ENCODE peak calls at places on chromosome 10, in eight cellular contexts. G is lower leg skin, E is vagina, S is AG04450, W is HFF-Myc, A is endodermal cell, P is fibroblast of lung, I is colonic mucosa. F is an unnamed sample.

GRCh38 chr10:96470108-96470743 is 43.5 kb downstream of the TLL2 start:
- DNase-seq in G (no peak), E (no peak), S (no peak), W (no peak), A (peak), P (peak), I (no peak), F (peak)

GRCh38 chr10:93911865-93912264 is 18.1 kb downstream of the SLC35G1 start:
- DNase-seq in G (no peak), E (no peak), S (no peak), W (no peak), A (no peak), P (no peak), I (no peak), F (no peak)

GRCh38 chr10:103716206-103717160 is 138.9 kb downstream of the SH3PXD2A start:
- DNase-seq in G (no peak), E (no peak), S (no peak), W (no peak), A (no peak), P (no peak), I (peak), F (no peak)

GRCh38 chr10:72557362-72557761 is 68.5 kb downstream of the MICU1 start:
- DNase-seq in G (no peak), E (no peak), S (peak), W (no peak), A (no peak), P (peak), I (no peak), F (peak)

GRCh38 chr10:46545861-46546590 is 10.4 kb downstream of the GPRIN2 start:
- DNase-seq in G (peak), E (no peak), S (no peak), W (no peak), A (peak), P (no peak), I (peak), F (no peak)

GRCh38 chr10:21498416-21498815 is 27.1 kb downstream of the SKIDA1 start:
- DNase-seq in G (no peak), E (no peak), S (no peak), W (no peak), A (no peak), P (no peak), I (no peak), F (no peak)

GRCh38 chr10:86848747-86849146 is 92.3 kb downstream of the BMPR1A start:
- DNase-seq in G (no peak), E (no peak), S (no peak), W (no peak), A (no peak), P (no peak), I (no peak), F (no peak)

GRCh38 chr10:119652361-119652760 is 1.2 kb downstream of the BAG3 start:
- DNase-seq in G (no peak), E (no peak), S (peak), W (peak), A (no peak), P (peak), I (peak), F (peak)

GRCh38 chr10:80204801-80205477 is 398 bp downstream of the ANXA11 start:
- DNase-seq in G (no peak), E (no peak), S (no peak), W (no peak), A (peak), P (no peak), I (peak), F (no peak)

GRCh38 chr10:21265622-21266021 is 259.9 kb downstream of the SKIDA1 start:
- DNase-seq in G (no peak), E (no peak), S (no peak), W (no peak), A (no peak), P (peak), I (no peak), F (no peak)

GRCh38 chr10:63633677-63634487 is 112.7 kb downstream of the REEP3 start:
- DNase-seq in G (no peak), E (no peak), S (no peak), W (peak), A (peak), P (peak), I (no peak), F (no peak)

GRCh38 chr10:132752378-132752777 is 33.6 kb downstream of the NKX6-2 start:
- DNase-seq in G (no peak), E (no peak), S (no peak), W (no peak), A (no peak), P (no peak), I (no peak), F (no peak)

GRCh38 chr10:71064413-71065118 is 147.8 kb upstream of the UNC5B start:
- DNase-seq in G (no peak), E (no peak), S (no peak), W (no peak), A (no peak), P (no peak), I (no peak), F (no peak)

GRCh38 chr10:94052901-94053638 is 59.3 kb downstream of the PLCE1 start:
- DNase-seq in G (no peak), E (no peak), S (no peak), W (no peak), A (no peak), P (no peak), I (no peak), F (peak)

DNA sequence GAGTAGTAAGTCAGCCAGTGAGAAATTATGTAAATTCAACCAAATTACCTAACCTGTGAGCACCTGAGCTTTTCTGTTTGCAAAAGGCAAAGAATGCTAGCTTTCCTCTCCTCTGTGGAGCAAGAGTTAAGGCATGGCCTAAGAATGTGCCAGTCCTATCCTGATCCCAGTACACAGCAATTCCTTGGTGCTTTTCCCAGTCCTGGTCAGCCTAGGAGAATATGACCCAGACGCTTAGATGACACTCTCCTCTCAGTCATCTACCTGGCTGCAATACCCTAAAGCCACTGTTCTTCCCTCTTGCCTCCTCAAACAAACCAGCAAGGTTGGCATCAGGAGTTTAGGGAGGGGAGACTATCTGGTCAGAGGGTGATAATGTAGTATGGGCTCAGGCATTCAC is 4.1 kb downstream of the PDLIM1 start:
- DNase-seq in G (no peak), E (no peak), S (no peak), W (no peak), A (no peak), P (no peak), I (no peak), F (no peak)
- H3K4me3 ChIP-seq in G (no peak), E (no peak), S (no peak), W (no peak), A (peak), P (no peak), I (no peak), F (no peak)

GRCh38 chr10:33290286-33291052 is 44.0 kb downstream of the NRP1 start:
- DNase-seq in G (no peak), E (no peak), S (no peak), W (no peak), A (no peak), P (no peak), I (no peak), F (no peak)
- TF ChIP-seq CTCF in G (no peak), E (no peak), S (no peak), W (peak), A (peak), P (no peak), I (no peak), F (peak)

GRCh38 chr10:113856563-113856962 is 2.1 kb downstream of the NHLRC2 start:
- DNase-seq in G (no peak), E (no peak), S (no peak), W (no peak), A (no peak), P (no peak), I (no peak), F (no peak)
- H3K4me3 ChIP-seq in G (no peak), E (peak), S (peak), W (peak), A (peak), P (peak), I (peak), F (no peak)

GRCh38 chr10:36489928-36490279 is 635.5 kb upstream of the ANKRD30A start:
- DNase-seq in G (no peak), E (no peak), S (peak), W (no peak), A (no peak), P (peak), I (no peak), F (peak)

GRCh38 chr10:36492590-36493510 is 632.5 kb upstream of the ANKRD30A start:
- DNase-seq in G (no peak), E (no peak), S (no peak), W (no peak), A (no peak), P (peak), I (no peak), F (peak)

GRCh38 chr10:36489181-36489927 is 636.0 kb upstream of the ANKRD30A start:
- DNase-seq in G (no peak), E (no peak), S (no peak), W (no peak), A (no peak), P (no peak), I (no peak), F (no peak)

GRCh38 chr10:36493511-36493880 is 631.9 kb upstream of the ANKRD30A start:
- DNase-seq in G (no peak), E (no peak), S (no peak), W (no peak), A (no peak), P (peak), I (no peak), F (no peak)

GRCh38 chr10:36488579-36488978 is 636.8 kb upstream of the ANKRD30A start:
- DNase-seq in G (no peak), E (no peak), S (no peak), W (no peak), A (no peak), P (no peak), I (no peak), F (no peak)
- TF ChIP-seq CTCF in G (no peak), E (no peak), S (no peak), W (no peak), A (no peak), P (no peak), I (no peak), F (no peak)

DNA sequence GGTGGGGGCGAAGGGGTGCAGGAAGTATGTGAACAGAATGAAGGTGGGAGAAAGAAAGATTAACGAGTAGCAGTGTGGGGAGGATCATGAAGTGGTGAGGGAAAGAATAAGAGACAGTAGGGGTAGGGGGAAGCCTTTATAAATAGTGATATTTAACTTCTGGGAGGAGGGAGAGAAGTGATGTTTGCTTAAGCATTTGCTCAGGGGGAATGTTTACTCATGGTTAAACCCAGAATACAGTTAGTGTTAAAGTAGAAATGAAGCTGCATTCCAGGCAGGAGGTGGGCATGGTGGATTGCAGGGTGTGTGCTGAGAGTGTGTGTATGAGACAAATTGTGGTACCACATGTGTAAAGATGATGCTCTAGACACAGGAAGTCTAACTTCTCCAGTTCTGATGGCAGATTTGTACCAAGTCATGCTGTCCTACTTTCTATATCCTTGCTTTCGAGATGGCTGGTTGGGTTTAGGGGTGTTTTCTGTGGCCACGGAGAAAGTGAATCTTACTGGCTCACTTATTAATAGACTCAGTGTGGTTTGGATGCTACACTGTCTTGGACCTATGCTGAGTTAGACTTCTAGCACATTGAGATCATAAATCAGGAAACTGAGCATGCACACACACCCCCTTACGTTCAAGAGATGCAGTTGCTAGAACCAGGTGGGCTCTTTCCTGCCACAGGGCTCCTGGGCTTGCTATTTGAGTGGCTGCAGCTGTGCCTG is 10.6 kb upstream of the DNMBP start:
- DNase-seq in G (peak), E (no peak), S (no peak), W (no peak), A (no peak), P (no peak), I (no peak), F (no peak)
- H3K4me3 ChIP-seq in G (no peak), E (no peak), S (no peak), W (no peak), A (no peak), P (no peak), I (no peak), F (no peak)

GRCh38 chr10:101018600-101019439 is 12.1 kb downstream of the PDZD7 start:
- DNase-seq in G (peak), E (no peak), S (no peak), W (no peak), A (peak), P (peak), I (peak), F (no peak)
- TF ChIP-seq CTCF in G (no peak), E (peak), S (peak), W (peak), A (peak), P (peak), I (peak), F (peak)

F was measured in AG09309.